ENCODE peak calls at places on chromosomes 12 and 14, in nine cellular contexts. M, Z, F, V, K, S, E, Q and L are unnamed samples.

GRCh38 chr14:68974759-68975347 is 4.2 kb downstream of the ACTN1 start:
- DNase-seq in K (no peak), Q (no peak), E (peak), V (no peak), M (no peak), F (no peak), S (no peak), Z (no peak), L (no peak)

GRCh38 chr12:51898506-51898905 is 8.8 kb upstream of the ACVRL1 start:
- DNase-seq in S (no peak), E (no peak), K (no peak), F (no peak), M (no peak), Z (no peak), V (no peak), Q (no peak), L (no peak)

GRCh38 chr14:38209572-38210159 is 2.0 kb downstream of the SSTR1 start:
- DNase-seq in M (no peak), E (no peak), F (no peak), S (no peak), Q (no peak), Z (no peak), K (no peak), V (no peak), L (peak)

GRCh38 chr12:52971701-52972329 is 22.9 kb downstream of the KRT18 start:
- DNase-seq in Z (peak), M (no peak), K (no peak), S (no peak), F (no peak), V (peak), Q (peak), E (peak), L (no peak)

GRCh38 chr14:71711619-71712018 is 220.6 kb upstream of the RGS6 start:
- DNase-seq in S (no peak), F (no peak), Z (peak), E (peak), K (no peak), M (no peak), Q (peak), V (no peak), L (no peak)

GRCh38 chr12:123139926-123140674 is 10.8 kb downstream of the PITPNM2 start:
- DNase-seq in Z (peak), V (peak), M (no peak), E (no peak), F (peak), Q (peak), S (no peak), K (no peak), L (no peak)

GRCh38 chr14:105857223-105857815 is 330.9 kb downstream of the TMEM121 start:
- DNase-seq in M (no peak), V (no peak), K (no peak), E (no peak), S (no peak), F (no peak), Z (no peak), Q (no peak), L (peak)

GRCh38 chr12:71664411-71665108 is 459 bp downstream of the THAP2 start:
- DNase-seq in Q (no peak), F (no peak), M (no peak), V (no peak), E (peak), K (no peak), Z (no peak), S (no peak), L (no peak)

GRCh38 chr12:108515916-108516315 is 839 bp downstream of the FICD start:
- DNase-seq in Q (peak), S (no peak), K (no peak), E (no peak), F (no peak), V (no peak), M (no peak), Z (no peak), L (no peak)

GRCh38 chr12:75816892-75817291 is 214.7 kb downstream of the PHLDA1 start:
- DNase-seq in E (peak), Q (peak), Z (peak), K (no peak), M (no peak), F (no peak), V (no peak), S (no peak), L (no peak)

GRCh38 chr12:58914457-58914856 is 5.8 kb downstream of the LRIG3 start:
- DNase-seq in V (no peak), S (no peak), E (no peak), M (no peak), Z (no peak), K (no peak), Q (no peak), F (no peak), L (no peak)

GRCh38 chr14:22427771-22428228 is 161.2 kb downstream of the DAD1 start:
- DNase-seq in M (no peak), S (no peak), Q (peak), E (peak), V (peak), Z (peak), K (no peak), F (peak), L (no peak)

GRCh38 chr14:101953151-101953550 is 11.2 kb upstream of the DYNC1H1 start:
- DNase-seq in M (no peak), Z (no peak), F (no peak), E (no peak), Q (no peak), S (no peak), K (no peak), V (no peak), L (no peak)

GRCh38 chr12:43669373-43669772 is 89.2 kb downstream of the PUS7L start:
- DNase-seq in S (no peak), K (no peak), V (no peak), M (no peak), Z (no peak), F (no peak), Q (no peak), E (no peak), L (no peak)

GRCh38 chr12:45518516-45519235 is 210.8 kb upstream of the ARID2 start:
- DNase-seq in M (peak), S (peak), K (no peak), F (no peak), V (no peak), Z (no peak), E (no peak), Q (no peak), L (peak)

GRCh38 chr12:78120866-78121590 is 290.3 kb downstream of the NAV3 start:
- DNase-seq in S (peak), E (peak), Z (peak), K (no peak), F (no peak), Q (peak), V (no peak), M (no peak), L (peak)
- TF ChIP-seq CTCF in S (no peak), E (peak), Z (peak), K (peak), F (no peak), Q (peak), V (no peak), M (no peak), L (no peak)

GRCh38 chr14:100827751-100828447 is 2.0 kb downstream of the MEG3 start:
- DNase-seq in K (peak), Q (peak), M (no peak), V (no peak), F (no peak), Z (peak), S (no peak), E (peak), L (no peak)
- TF ChIP-seq CTCF in K (peak), Q (peak), M (no peak), V (no peak), F (no peak), Z (peak), S (no peak), E (peak), L (no peak)

GRCh38 chr14:60188696-60189095 is 23.5 kb upstream of the DHRS7 start:
- DNase-seq in Z (no peak), Q (no peak), S (no peak), M (no peak), K (no peak), V (no peak), E (no peak), F (no peak), L (no peak)

GRCh38 chr14:60183138-60183537 is 17.9 kb upstream of the DHRS7 start:
- DNase-seq in Z (no peak), E (no peak), M (no peak), F (no peak), V (no peak), S (no peak), K (no peak), Q (no peak), L (no peak)

GRCh38 chr14:60183724-60184596 is 18.8 kb upstream of the DHRS7 start:
- DNase-seq in F (no peak), S (no peak), M (peak), Z (peak), K (peak), V (peak), Q (peak), E (peak), L (no peak)

GRCh38 chr14:60188115-60188514 is 22.9 kb upstream of the DHRS7 start:
- DNase-seq in S (no peak), Q (peak), K (no peak), F (no peak), Z (no peak), V (no peak), E (peak), M (no peak), L (no peak)

GRCh38 chr14:60184597-60185555 is 19.7 kb upstream of the DHRS7 start:
- DNase-seq in S (no peak), M (no peak), Q (no peak), E (no peak), F (no peak), Z (no peak), V (no peak), K (no peak), L (no peak)
- TF ChIP-seq CTCF in S (no peak), M (peak), Q (no peak), E (no peak), F (no peak), Z (no peak), V (no peak), K (no peak), L (no peak)

GRCh38 chr14:84340938-84341337 is 1189.0 kb upstream of the FLRT2 start:
- DNase-seq in M (no peak), Q (peak), E (no peak), K (no peak), V (no peak), Z (peak), F (no peak), S (no peak), L (no peak)

DNA sequence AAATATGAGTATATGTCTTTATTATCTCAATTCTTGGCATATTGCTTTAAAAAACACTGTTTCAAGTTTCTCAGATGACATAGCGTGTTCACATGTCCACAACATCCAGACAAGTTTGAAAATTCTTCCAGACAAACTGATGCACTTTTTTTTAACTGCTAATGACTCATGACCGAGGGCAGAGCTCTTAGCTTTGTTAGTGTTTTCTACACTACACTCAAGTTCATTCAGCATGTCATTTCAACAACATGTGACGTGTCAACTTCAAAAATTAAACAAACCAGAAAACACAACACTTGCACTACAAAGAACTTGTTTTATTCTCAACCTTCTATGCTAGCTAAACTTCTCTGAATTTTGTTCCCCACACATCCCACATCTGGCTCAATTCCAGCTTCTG is 1186.3 kb upstream of the FLRT2 start:
- DNase-seq in M (no peak), F (no peak), Z (peak), E (peak), Q (peak), K (peak), S (no peak), V (no peak), L (no peak)
- TF ChIP-seq CTCF in M (no peak), F (no peak), Z (no peak), E (no peak), Q (no peak), K (no peak), S (no peak), V (no peak), L (no peak)

GRCh38 chr14:73935666-73936065 is 14.2 kb downstream of the FAM161B start:
- DNase-seq in Z (peak), E (peak), M (no peak), V (peak), Q (peak), K (no peak), S (no peak), F (no peak), L (no peak)
- TF ChIP-seq CTCF in Z (peak), E (peak), M (no peak), V (peak), Q (peak), K (peak), S (no peak), F (no peak), L (no peak)

DNA sequence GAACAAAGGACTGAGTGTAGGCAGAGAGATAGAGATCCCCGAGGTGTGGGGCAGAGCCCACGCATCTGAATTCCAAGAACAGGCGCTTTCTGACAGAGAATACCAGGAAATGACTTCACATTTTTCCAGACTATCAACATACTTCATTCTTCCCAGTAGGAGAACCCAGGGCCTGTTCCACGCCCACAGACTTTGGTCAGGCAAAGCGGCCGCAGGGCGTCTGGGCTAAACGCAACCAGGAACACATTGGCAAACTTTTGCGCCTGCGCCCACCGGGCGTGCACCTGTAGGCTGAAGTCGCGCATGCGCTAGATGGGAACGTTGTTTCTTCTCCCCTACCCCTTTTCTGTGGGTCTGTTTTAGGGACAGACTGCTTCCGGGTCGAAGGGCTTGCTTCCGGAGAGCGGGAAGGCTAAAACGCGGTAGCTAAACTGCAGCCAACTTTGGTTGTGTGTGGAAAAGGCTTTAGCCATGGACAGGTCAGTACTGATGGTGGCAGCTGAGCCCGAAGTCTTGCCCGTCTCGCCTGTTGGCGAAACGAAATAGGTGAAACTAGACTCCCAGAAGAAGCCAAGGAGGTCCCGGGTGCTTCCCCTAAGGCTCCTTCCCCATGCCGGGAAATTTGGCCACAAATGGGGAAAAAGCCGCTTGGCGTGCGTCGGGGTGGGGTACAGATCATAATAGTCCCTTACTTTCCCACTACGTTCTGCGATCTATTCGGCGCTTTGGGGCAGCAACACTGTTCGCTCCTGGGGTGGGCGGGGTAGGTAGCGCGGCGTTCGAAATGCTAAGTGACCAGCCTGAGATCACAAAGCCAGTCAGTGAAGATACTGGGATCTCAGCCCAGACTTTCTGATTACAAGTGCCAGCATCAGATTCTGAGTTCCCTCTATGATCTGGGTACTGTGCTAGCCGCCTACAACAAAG is at the start of gene NUP107:
- DNase-seq in M (peak), V (peak), S (peak), K (peak), Q (peak), Z (peak), E (peak), F (peak), L (peak)
- TF ChIP-seq CTCF in M (no peak), V (no peak), S (no peak), K (peak), Q (peak), Z (peak), E (peak), F (no peak), L (no peak)

DNA sequence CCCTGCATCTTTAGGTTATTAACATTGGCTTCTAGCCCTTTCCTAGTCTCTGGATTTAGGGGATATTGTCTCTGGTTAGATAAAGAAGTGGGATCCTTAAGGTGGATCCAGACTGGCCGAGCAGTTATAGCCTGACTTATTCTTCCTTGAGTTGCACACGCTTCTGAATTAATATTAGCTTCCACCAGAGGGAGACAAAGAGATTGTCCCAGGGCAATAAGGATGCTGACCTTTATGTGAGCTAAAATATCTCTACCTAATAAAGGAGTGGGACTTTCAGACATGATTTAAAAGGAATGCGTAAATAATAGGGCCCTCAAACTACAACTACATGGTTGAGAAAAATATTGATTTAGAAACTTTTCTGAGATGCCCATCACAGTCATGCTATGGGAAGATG is 139.7 kb downstream of the SLCO1B3 start:
- DNase-seq in Z (peak), S (peak), M (no peak), Q (peak), E (peak), F (no peak), V (peak), K (no peak), L (no peak)
- TF ChIP-seq CTCF in Z (peak), S (peak), M (peak), Q (peak), E (peak), F (no peak), V (peak), K (no peak), L (peak)

GRCh38 chr12:14845350-14845750 is 2.0 kb upstream of the ART4 start:
- DNase-seq in E (peak), F (peak), K (peak), Z (peak), V (peak), Q (peak), M (peak), S (peak), L (peak)
- TF ChIP-seq CTCF in E (peak), F (no peak), K (peak), Z (peak), V (peak), Q (peak), M (peak), S (peak), L (peak)